ENCODE peak calls at places on chromosomes 11 and 22, in seven cellular contexts. I is body of pancreas; F is prostate gland; S is HepG2; W is CD8-positive, alpha-beta T cell; T is iPS DF 6.9; C is IMR-90. X is an unnamed sample.

GRCh38 chr11:102429691-102430090 is 22.9 kb downstream of the TMEM123 start:
- DNase-seq in I (no peak), F (no peak), S (no peak), W (no peak), T (no peak), C (no peak), X (no peak)

GRCh38 chr11:44559207-44559943 is 6.1 kb upstream of the CD82 start:
- DNase-seq in I (no peak), F (no peak), S (no peak), W (no peak), T (peak; percentile 82), C (no peak), X (no peak)

GRCh38 chr11:132744771-132745170 is 787.5 kb downstream of the OPCML start:
- DNase-seq in I (no peak), F (no peak), S (no peak), W (no peak), T (no peak), C (peak; percentile 59), X (no peak)

GRCh38 chr11:125457814-125458343 is 38.2 kb downstream of the FEZ1 start:
- DNase-seq in I (peak; percentile 36), F (no peak), S (peak; percentile 13), W (no peak), T (no peak), C (peak; percentile 81), X (no peak)

GRCh38 chr11:112663947-112664634 is 297.1 kb upstream of the NCAM1 start:
- DNase-seq in I (no peak), F (no peak), S (no peak), W (no peak), T (no peak), C (no peak), X (no peak)

GRCh38 chr11:27205779-27206549 is 157.1 kb downstream of the CCDC34 start:
- DNase-seq in I (no peak), F (no peak), S (no peak), W (no peak), T (no peak), C (no peak), X (no peak)

GRCh38 chr22:17842386-17842785 is 68.1 kb upstream of the BID start:
- DNase-seq in I (no peak), F (no peak), S (no peak), W (peak; percentile 55), T (no peak), C (no peak), X (no peak)

GRCh38 chr11:128297111-128297651 is 290.2 kb downstream of the ETS1 start:
- DNase-seq in I (no peak), F (no peak), S (no peak), W (peak; percentile 62), T (no peak), C (peak; percentile 18), X (peak; percentile 78)

GRCh38 chr11:132171031-132171430 is 800.6 kb downstream of the NTM start:
- DNase-seq in I (no peak), F (no peak), S (no peak), W (no peak), T (no peak), C (no peak), X (no peak)

GRCh38 chr11:121711900-121712424 is 259.2 kb upstream of the SORL1-AS1 start:
- DNase-seq in I (no peak), F (no peak), S (peak; percentile 74), W (no peak), T (no peak), C (peak; percentile 39), X (no peak)

GRCh38 chr22:19178659-19179471 is at the start of gene SLC25A1:
- DNase-seq in I (peak; percentile 95), F (peak; percentile 89), S (peak; percentile 83), W (peak; percentile 85), T (peak; percentile 58), C (peak; percentile 80), X (peak; percentile 77)

GRCh38 chr11:7759010-7759409 is 37.7 kb downstream of the OR5P2 start:
- DNase-seq in I (no peak), F (no peak), S (no peak), W (no peak), T (no peak), C (no peak), X (no peak)

GRCh38 chr22:43743131-43743530 is 69.0 kb downstream of the EFCAB6 start:
- DNase-seq in I (no peak), F (no peak), S (no peak), W (no peak), T (no peak), C (no peak), X (no peak)

GRCh38 chr11:76769645-76770586 is 13.2 kb upstream of the TSKU start:
- DNase-seq in I (peak; percentile 89), F (no peak), S (peak; percentile 81), W (no peak), T (no peak), C (peak; percentile 72), X (peak; percentile 52)

GRCh38 chr22:48897638-48897954 is 930.1 kb downstream of the BRD1 start:
- DNase-seq in I (no peak), F (no peak), S (no peak), W (peak; percentile 27), T (no peak), C (no peak), X (no peak)

GRCh38 chr11:42840856-42841255 is 470.9 kb upstream of the API5 start:
- DNase-seq in I (no peak), F (no peak), S (no peak), W (no peak), T (no peak), C (no peak), X (no peak)

GRCh38 chr11:72274435-72274834 is 30.5 kb upstream of the PHOX2A start:
- DNase-seq in I (no peak), F (no peak), S (no peak), W (no peak), T (no peak), C (peak; percentile 19), X (no peak)

GRCh38 chr11:122612123-122612824 is 43.2 kb upstream of the UBASH3B start:
- DNase-seq in I (no peak), F (no peak), S (no peak), W (no peak), T (no peak), C (no peak), X (no peak)

DNA sequence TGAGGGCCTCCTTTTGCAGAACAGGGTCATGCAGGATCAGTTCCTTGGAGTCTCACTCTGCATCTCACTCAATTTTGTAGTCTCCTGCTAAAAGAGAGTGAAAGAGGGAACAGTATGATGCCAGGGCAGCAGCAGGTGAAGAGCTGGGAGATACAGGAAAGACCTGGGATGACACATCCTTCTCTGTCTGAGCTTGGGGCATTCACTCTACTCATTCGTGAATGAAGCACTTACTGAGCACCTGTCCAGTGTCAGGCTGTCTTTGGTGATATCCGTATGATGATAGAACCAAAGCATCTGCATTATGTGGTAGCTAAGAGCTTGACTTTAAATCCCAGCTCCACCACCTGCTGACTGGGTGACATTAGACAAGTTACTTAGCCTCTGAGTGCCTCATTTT is 14.4 kb downstream of the SREBF2 start:
- DNase-seq in I (no peak), F (no peak), S (no peak), W (no peak), T (no peak), C (no peak), X (no peak)
- H3K4me1 ChIP-seq in I (peaks cover 48% of the 10 kb centered on the region), F (peaks cover 13% of the 10 kb centered on the region), S (peaks cover 63% of the 10 kb centered on the region), W (peaks cover 14% of the 10 kb centered on the region), T (peaks cover 16% of the 10 kb centered on the region), C (peaks cover 3% of the 10 kb centered on the region), X (no peaks in the 10 kb centered on the region)

GRCh38 chr11:106986261-106986660 is 32.0 kb downstream of the GUCY1A2 start:
- DNase-seq in I (no peak), F (no peak), S (no peak), W (no peak), T (no peak), C (peak; percentile 2), X (no peak)

GRCh38 chr11:106990322-106990721 is 28.0 kb downstream of the GUCY1A2 start:
- DNase-seq in I (no peak), F (no peak), S (no peak), W (no peak), T (no peak), C (no peak), X (no peak)

GRCh38 chr11:106989056-106989455 is 29.2 kb downstream of the GUCY1A2 start:
- DNase-seq in I (no peak), F (no peak), S (no peak), W (no peak), T (no peak), C (peak; percentile 3), X (no peak)

GRCh38 chr11:106986673-106987072 is 31.6 kb downstream of the GUCY1A2 start:
- DNase-seq in I (no peak), F (no peak), S (no peak), W (no peak), T (no peak), C (no peak), X (no peak)

GRCh38 chr11:106988151-106988806 is 30.0 kb downstream of the GUCY1A2 start:
- DNase-seq in I (no peak), F (no peak), S (no peak), W (no peak), T (no peak), C (peak; percentile 1), X (no peak)
- H3K27ac ChIP-seq in I (peak overlapping the region; percentile 50), F (no peak overlapping the region), S (no peak overlapping the region), W (no peak overlapping the region), T (no peak overlapping the region), C (no peak overlapping the region), X (no peak overlapping the region)

GRCh38 chr11:60944504-60945294 is 7.3 kb downstream of the SLC15A3 start:
- DNase-seq in I (no peak), F (no peak), S (no peak), W (no peak), T (no peak), C (no peak), X (no peak)
- H3K4me3 ChIP-seq in I (no peak overlapping the region), F (no peak overlapping the region), S (no peak overlapping the region), W (no peak overlapping the region), T (no peak overlapping the region), C (no peak overlapping the region), X (no peak overlapping the region)

GRCh38 chr11:47534707-47535251 is 18.2 kb downstream of the CELF1 start:
- DNase-seq in I (no peak), F (no peak), S (no peak), W (no peak), T (no peak), C (no peak), X (no peak)
- H3K4me1 ChIP-seq in I (peaks cover 21% of the 10 kb centered on the region), F (no peaks in the 10 kb centered on the region), S (peaks cover 30% of the 10 kb centered on the region), W (peaks cover 37% of the 10 kb centered on the region), T (peaks cover 1% of the 10 kb centered on the region), C (peaks cover 17% of the 10 kb centered on the region), X (peaks cover 21% of the 10 kb centered on the region)

DNA sequence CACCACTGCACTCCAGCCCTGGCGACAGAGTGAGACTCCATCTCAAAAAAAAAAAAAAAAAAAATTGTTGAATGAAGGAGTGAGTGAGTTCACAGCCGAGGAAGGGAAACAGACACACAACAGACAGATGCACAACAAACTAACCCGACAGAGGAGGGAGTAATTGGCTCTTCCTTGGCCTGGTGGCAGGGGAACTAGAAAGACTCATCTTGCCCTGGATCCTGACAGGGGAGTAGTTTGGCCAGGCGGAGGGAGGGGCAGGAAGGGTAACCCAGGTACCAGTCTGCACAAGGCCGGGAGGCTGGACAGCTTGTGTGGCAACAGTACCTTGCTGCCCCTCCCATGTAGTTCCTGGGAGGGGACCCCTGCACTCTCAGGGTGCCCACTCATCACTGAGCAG is 106.9 kb downstream of the KIAA1671 start:
- DNase-seq in I (no peak), F (no peak), S (no peak), W (no peak), T (no peak), C (no peak), X (no peak)
- H3K27ac ChIP-seq in I (no peak overlapping the region), F (no peak overlapping the region), S (no peak overlapping the region), W (no peak overlapping the region), T (no peak overlapping the region), C (no peak overlapping the region), X (no peak overlapping the region)

X was measured in SJSA1.